ENCODE peak calls at places on chromosomes 7 and 10, in nine cellular contexts. W is fibroblast of the aortic adventitia; U is stimulated activated CD8-positive, alpha-beta memory T cell treated with anti-CD3 and anti-CD28 coated beads, Interleukin-7, amount 100 ng/mL, for 1 hour; F is stimulated activated CD4-positive, alpha-beta T cell treated with anti-CD3 and anti-CD28 coated beads, Interleukin-1b, Interleukin-23, amount 100 ng/mL, for 4 hours; S is AG09309; Z is amniotic stem cell; G is NCI-H460; E is activated CD8-positive, alpha-beta memory T cell treated with anti-CD3 and anti-CD28 coated beads for 24 hours; I is B cell. B is an unnamed sample.

GRCh38 chr7:83001362-83002040 is 161.2 kb downstream of the PCLO start:
- DNase-seq in U (no peak), F (no peak), G (no peak), S (no peak), W (no peak), I (no peak), E (no peak), Z (no peak), B (no peak)

GRCh38 chr10:121070671-121071070 is 219.5 kb downstream of the WDR11 start:
- DNase-seq in E (no peak), Z (no peak), G (no peak), F (no peak), I (no peak), U (no peak), S (no peak), W (no peak), B (no peak)

GRCh38 chr10:121469797-121470606 is 128.2 kb downstream of the FGFR2 start:
- DNase-seq in Z (no peak), S (no peak), E (no peak), W (no peak), G (no peak), F (no peak), I (no peak), U (no peak), B (no peak)

GRCh38 chr7:1455241-1455939 is 3.9 kb downstream of the MICALL2 start:
- DNase-seq in U (no peak), I (no peak), G (no peak), E (no peak), Z (no peak), F (no peak), W (no peak), S (no peak), B (no peak)

GRCh38 chr10:1706711-1707110 is 30.6 kb downstream of the ADARB2 start:
- DNase-seq in U (no peak), Z (no peak), F (no peak), I (no peak), W (no peak), E (no peak), S (no peak), G (no peak), B (no peak)

GRCh38 chr10:24241536-24241935 is 32.6 kb downstream of the KIAA1217 start:
- DNase-seq in U (no peak), F (no peak), Z (no peak), G (no peak), S (no peak), E (no peak), I (no peak), W (peak; percentile 12), B (no peak)

GRCh38 chr7:105327201-105327600 is 61.5 kb downstream of the SRPK2 start:
- DNase-seq in E (no peak), G (no peak), Z (no peak), I (no peak), F (no peak), W (no peak), U (no peak), S (no peak), B (no peak)

GRCh38 chr7:66265566-66265965 is 60.4 kb downstream of the TPST1 start:
- DNase-seq in G (peak; percentile 15), S (no peak), E (no peak), F (no peak), U (no peak), W (peak; percentile 35), I (no peak), Z (no peak), B (no peak)

GRCh38 chr7:149559711-149560110 is 62.1 kb upstream of the ZNF746 start:
- DNase-seq in F (no peak), S (peak; percentile 68), I (no peak), E (no peak), G (no peak), U (no peak), Z (no peak), W (peak; percentile 40), B (peak; percentile 34)

GRCh38 chr7:115475774-115476407 is 554.0 kb downstream of the MDFIC start:
- DNase-seq in U (no peak), Z (no peak), W (no peak), I (no peak), E (no peak), F (no peak), S (no peak), G (no peak), B (no peak)

GRCh38 chr10:114899982-114900381 is 38.0 kb upstream of the TRUB1 start:
- DNase-seq in E (no peak), U (no peak), I (no peak), G (no peak), W (no peak), S (no peak), Z (no peak), F (no peak), B (no peak)

GRCh38 chr7:112370436-112370835 is 79.8 kb upstream of the IFRD1 start:
- DNase-seq in S (no peak), Z (no peak), F (no peak), W (no peak), U (no peak), E (no peak), G (no peak), I (no peak), B (no peak)

GRCh38 chr7:34320926-34321609 is 336.9 kb upstream of the NPSR1 start:
- DNase-seq in S (peak; percentile 35), Z (peak; percentile 89), W (peak; percentile 77), F (peak; percentile 13), G (peak; percentile 72), U (peak; percentile 5), E (peak; percentile 58), I (peak; percentile 36), B (peak; percentile 80)

GRCh38 chr10:71064413-71065118 is 147.8 kb upstream of the UNC5B start:
- DNase-seq in G (no peak), U (no peak), S (no peak), F (no peak), Z (no peak), E (no peak), I (no peak), W (no peak), B (no peak)

GRCh38 chr7:45643630-45644029 is 69.5 kb downstream of the ADCY1 start:
- DNase-seq in F (no peak), U (no peak), Z (no peak), E (no peak), I (no peak), W (no peak), G (no peak), S (no peak), B (no peak)

GRCh38 chr7:155896531-155897263 is 84.4 kb upstream of the SHH start:
- DNase-seq in I (no peak), U (no peak), S (no peak), W (no peak), E (no peak), Z (no peak), G (no peak), F (no peak), B (no peak)

GRCh38 chr7:133602291-133602690 is 349.4 kb downstream of the EXOC4 start:
- DNase-seq in Z (no peak), F (no peak), U (no peak), G (no peak), W (peak; percentile 70), E (no peak), S (peak; percentile 27), I (no peak), B (peak; percentile 14)

GRCh38 chr10:10434312-10434711 is 583.4 kb upstream of the CELF2 start:
- DNase-seq in S (no peak), U (no peak), W (no peak), E (no peak), G (no peak), Z (no peak), I (no peak), F (no peak), B (no peak)

GRCh38 chr7:6228865-6229264 is 43.6 kb downstream of the CYTH3 start:
- DNase-seq in U (no peak), F (no peak), E (no peak), Z (no peak), I (peak; percentile 57), G (no peak), W (peak; percentile 70), S (no peak), B (peak; percentile 59)

GRCh38 chr7:44184874-44185446 is 4.3 kb downstream of the GCK start:
- DNase-seq in U (no peak), W (no peak), I (no peak), S (no peak), F (no peak), E (no peak), Z (no peak), G (no peak), B (no peak)

GRCh38 chr7:44735403-44736165 is 13.1 kb upstream of the ZMIZ2 start:
- DNase-seq in G (peak; percentile 96), I (no peak), U (no peak), W (peak; percentile 97), F (no peak), Z (peak; percentile 90), S (peak; percentile 95), E (no peak), B (no peak)

GRCh38 chr7:142243823-142244222 is 14.0 kb downstream of the PRSS58 start:
- DNase-seq in S (no peak), U (no peak), I (no peak), E (no peak), G (no peak), W (no peak), F (no peak), Z (no peak), B (no peak)

GRCh38 chr7:44101966-44102845 is 1.9 kb upstream of the AEBP1 start:
- DNase-seq in F (no peak), E (no peak), S (peak; percentile 92), I (peak; percentile 44), Z (peak; percentile 88), G (no peak), U (no peak), W (peak; percentile 86), B (peak; percentile 79)

GRCh38 chr10:10477859-10478258 is 539.8 kb upstream of the CELF2 start:
- DNase-seq in I (no peak), W (no peak), Z (no peak), G (no peak), E (no peak), F (no peak), S (no peak), U (no peak), B (no peak)

GRCh38 chr7:6168469-6168868 is 104.0 kb downstream of the CYTH3 start:
- DNase-seq in G (no peak), S (no peak), U (no peak), F (no peak), Z (no peak), I (no peak), E (no peak), W (no peak), B (no peak)

GRCh38 chr10:63866075-63866746 is 345.0 kb downstream of the REEP3 start:
- DNase-seq in E (peak; percentile 65), Z (peak; percentile 41), W (peak; percentile 61), S (no peak), G (peak; percentile 61), I (peak; percentile 53), F (no peak), U (no peak), B (peak; percentile 76)

GRCh38 chr10:119578355-119578754 is 18.4 kb downstream of the TIAL1 start:
- DNase-seq in F (no peak), W (no peak), S (no peak), E (no peak), G (no peak), Z (no peak), U (no peak), I (no peak), B (no peak)

GRCh38 chr7:100483101-100483727 is 513 bp upstream of the NYAP1 start:
- DNase-seq in Z (peak; percentile 34), F (peak; percentile 84), G (peak; percentile 36), W (peak; percentile 35), S (no peak), I (peak; percentile 95), E (peak; percentile 95), U (peak; percentile 77), B (peak; percentile 88)

GRCh38 chr7:117873056-117873932 is at the start of gene CTTNBP2:
- DNase-seq in G (peak; percentile 19), W (peak; percentile 51), F (peak; percentile 3), I (peak; percentile 21), U (no peak), Z (peak; percentile 19), S (peak; percentile 2), E (peak; percentile 55), B (peak; percentile 81)

GRCh38 chr7:6092953-6093354 is 61.8 kb downstream of the ANKRD61 start:
- DNase-seq in F (no peak), I (no peak), W (no peak), Z (no peak), G (no peak), E (no peak), U (no peak), S (no peak), B (no peak)

GRCh38 chr10:35928017-35928619 is 286.0 kb upstream of the FZD8 start:
- DNase-seq in U (no peak), Z (no peak), F (no peak), W (no peak), G (no peak), S (no peak), I (no peak), E (no peak), B (no peak)